ENCODE peak calls at places on chromosomes 1 and 21, in five cellular contexts. L is mesenchymal stem cell, X is neuronal stem cell, G is trophoblast cell, K is H1. S is an unnamed sample. For H3K79me1, the result is how much of the 10 kb centered on the place peaks cover.

GRCh38 chr1:77010937-77011336 is 143.7 kb downstream of the ST6GALNAC5 start:
- DNase-seq in L (no peak), X (peak), G (no peak), K (no peak), S (no peak)

GRCh38 chr1:45545553-45546310 is 4.9 kb upstream of the AKR1A1 start:
- DNase-seq in L (no peak), X (no peak), G (peak), K (no peak), S (no peak)

GRCh38 chr1:71719330-71719729 is 563.0 kb downstream of the NEGR1 start:
- DNase-seq in L (no peak), X (no peak), G (no peak), K (no peak), S (no peak)

GRCh38 chr1:88983791-88984552 is 8.5 kb downstream of the KYAT3 start:
- DNase-seq in L (peak), X (peak), G (peak), K (no peak), S (no peak)

GRCh38 chr1:32201011-32201855 is 838 bp downstream of the CCDC28B start:
- DNase-seq in L (peak), X (no peak), G (peak), K (no peak), S (peak)

GRCh38 chr1:13662498-13662897 is 37.5 kb upstream of the PRDM2 start:
- DNase-seq in L (peak), X (no peak), G (peak), K (no peak), S (no peak)

GRCh38 chr1:218985424-218985823 is 188.3 kb upstream of the LYPLAL1 start:
- DNase-seq in L (no peak), X (no peak), G (no peak), K (no peak), S (no peak)

GRCh38 chr1:172653015-172653709 is 5.7 kb upstream of the FASLG start:
- DNase-seq in L (no peak), X (no peak), G (no peak), K (no peak), S (no peak)

GRCh38 chr1:241423541-241424479 is 66.8 kb upstream of the RGS7 start:
- DNase-seq in L (peak), X (peak), G (peak), K (peak), S (peak)

GRCh38 chr21:36732761-36733160 is 33.8 kb downstream of the SIM2 start:
- DNase-seq in L (no peak), X (no peak), G (no peak), K (no peak), S (no peak)

GRCh38 chr1:33004628-33005027 is 32.1 kb downstream of the AK2 start:
- DNase-seq in L (peak), X (no peak), G (no peak), K (no peak), S (no peak)

GRCh38 chr1:203860396-203860951 is 925 bp upstream of the SNRPE start:
- DNase-seq in L (no peak), X (no peak), G (peak), K (no peak), S (peak)

GRCh38 chr21:44704636-44705001 is 6.8 kb downstream of the TSPEAR start:
- DNase-seq in L (no peak), X (no peak), G (no peak), K (no peak), S (peak)
- H3K4ac ChIP-seq in L (no peak), X (no peak), G (no peak), K (no peak), S (no peak)

GRCh38 chr1:19010995-19011696 is 54.7 kb upstream of the IFFO2 start:
- DNase-seq in L (peak), X (peak), G (peak), K (peak), S (peak)

GRCh38 chr1:19014765-19015164 is 58.3 kb upstream of the IFFO2 start:
- DNase-seq in L (no peak), X (no peak), G (no peak), K (no peak), S (no peak)

GRCh38 chr1:19011832-19012231 is 55.4 kb upstream of the IFFO2 start:
- DNase-seq in L (peak), X (no peak), G (peak), K (no peak), S (no peak)

GRCh38 chr1:19015476-19015875 is 59.0 kb upstream of the IFFO2 start:
- DNase-seq in L (no peak), X (no peak), G (no peak), K (no peak), S (no peak)

GRCh38 chr1:19013826-19014548 is 57.5 kb upstream of the IFFO2 start:
- DNase-seq in L (no peak), X (no peak), G (no peak), K (no peak), S (no peak)
- H2BK12ac ChIP-seq in L (no peak), X (no peak), G (peak), K (no peak), S (no peak)

GRCh38 chr1:201706109-201706508 is 122.8 kb upstream of the IPO9 start:
- DNase-seq in L (no peak), X (no peak), G (no peak), K (no peak), S (no peak)
- H3K79me1 ChIP-seq in L (under half), X (under half), G (under half), K (under half), S (under half)

DNA sequence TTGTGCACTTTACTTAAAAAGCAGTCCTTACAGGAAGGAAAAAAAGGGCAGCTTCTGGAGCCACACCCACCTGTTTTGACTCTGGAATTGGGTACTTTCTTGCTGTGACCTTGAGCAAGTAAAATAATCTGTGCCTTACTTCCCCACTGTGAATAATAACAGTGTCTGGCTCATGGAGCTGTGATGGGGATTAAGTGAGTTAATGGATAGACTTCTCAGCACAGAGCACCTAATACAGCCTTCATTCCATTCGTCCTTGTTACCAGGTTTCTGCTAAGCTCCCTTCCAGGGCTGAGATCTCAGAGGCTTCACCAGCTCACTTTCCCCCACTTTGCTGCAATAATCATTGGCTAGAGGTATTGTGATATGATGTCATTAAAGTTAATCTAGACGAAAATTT is 20.0 kb upstream of the ABCG1 start:
- DNase-seq in L (no peak), X (no peak), G (no peak), K (no peak), S (no peak)
- H3K4ac ChIP-seq in L (no peak), X (no peak), G (no peak), K (no peak), S (no peak)